ENCODE peak calls at places on chromosomes 11 and 22, in six cellular contexts. A is lung; I is HS-5; B is NCI-H146; N is hepatic stellate cell; G is stimulated activated effector memory CD8-positive, alpha-beta T cell treated with anti-CD3 and anti-CD28 coated beads, Interleukin-12 subunit alpha, Interleukin-12 subunit beta, amount 100 ng/mL, for 72 hours. E is an unnamed sample.
A peak's percentile ranks its signal among the peaks of the same experiment; 100 is the strongest.

GRCh38 chr22:49534386-49534785 is 293.3 kb downstream of the BRD1 start:
- DNase-seq in B (no peak), A (no peak), N (no peak), G (no peak), I (no peak), E (no peak)

GRCh38 chr22:49427941-49428340 is 399.7 kb downstream of the BRD1 start:
- DNase-seq in B (no peak), G (no peak), A (no peak), N (no peak), I (no peak), E (no peak)

GRCh38 chr11:78040691-78041379 is 17.8 kb upstream of the KCTD14 start:
- DNase-seq in G (no peak), A (no peak), B (peak; percentile 19), N (no peak), I (no peak), E (no peak)

GRCh38 chr22:35622132-35622913 is 5.2 kb upstream of the MB start:
- DNase-seq in A (no peak), N (no peak), I (no peak), B (peak; percentile 52), G (no peak), E (peak; percentile 89)

GRCh38 chr11:71998649-71999310 is at the start of gene IL18BP:
- DNase-seq in I (no peak), N (no peak), G (no peak), B (no peak), A (no peak), E (no peak)

GRCh38 chr11:123504401-123504800 is 74.3 kb downstream of the GRAMD1B start:
- DNase-seq in I (no peak), B (no peak), A (no peak), G (no peak), N (no peak), E (peak; percentile 58)

GRCh38 chr11:66727282-66727882 is 1.6 kb downstream of the SPTBN2 start:
- DNase-seq in A (no peak), G (no peak), N (peak; percentile 47), B (peak; percentile 43), I (no peak), E (peak; percentile 75)

GRCh38 chr11:71209656-71210055 is 42.7 kb downstream of the SHANK2 start:
- DNase-seq in A (no peak), I (no peak), B (no peak), G (no peak), N (no peak), E (no peak)

GRCh38 chr22:36413022-36413770 is 25.4 kb upstream of the MYH9 start:
- DNase-seq in I (no peak), G (no peak), N (no peak), A (no peak), B (no peak), E (no peak)

GRCh38 chr11:66701432-66702240 is 23.9 kb upstream of the RBM4B start:
- DNase-seq in I (no peak), A (no peak), B (no peak), N (no peak), G (no peak), E (peak; percentile 18)

GRCh38 chr11:115145316-115145715 is 358.9 kb downstream of the CADM1 start:
- DNase-seq in I (no peak), A (no peak), B (no peak), N (no peak), G (no peak), E (no peak)

GRCh38 chr11:75474240-75474639 is 41.2 kb upstream of the KLHL35 start:
- DNase-seq in B (no peak), N (no peak), A (no peak), I (no peak), G (no peak), E (peak; percentile 29)

GRCh38 chr11:119295178-119295577 is 21.8 kb downstream of the MCAM start:
- DNase-seq in B (no peak), A (no peak), N (no peak), I (no peak), G (no peak), E (no peak)

GRCh38 chr11:1293619-1294015 is 15.8 kb downstream of the TOLLIP start:
- DNase-seq in G (no peak), N (no peak), B (no peak), A (no peak), I (no peak), E (peak; percentile 30)

GRCh38 chr22:24521791-24522245 is 26.7 kb downstream of the UPB1 start:
- DNase-seq in B (peak; percentile 91), G (no peak), A (peak; percentile 81), I (peak; percentile 45), N (peak; percentile 51), E (peak; percentile 86)

GRCh38 chr11:122170815-122171475 is 54.9 kb upstream of the BLID start:
- DNase-seq in I (peak; percentile 86), A (no peak), N (peak; percentile 24), B (no peak), G (no peak), E (no peak)

GRCh38 chr11:2772544-2773031 is 72.8 kb upstream of the KCNQ1OT1 start:
- DNase-seq in N (peak; percentile 53), G (no peak), I (peak; percentile 49), A (no peak), B (no peak), E (peak; percentile 76)

GRCh38 chr11:60942207-60942606 is 9.8 kb downstream of the SLC15A3 start:
- DNase-seq in N (no peak), A (no peak), B (peak; percentile 75), I (no peak), G (no peak), E (no peak)

GRCh38 chr22:22520667-22521602 is 865 bp upstream of the ZNF280A start:
- DNase-seq in A (no peak), G (no peak), B (no peak), N (no peak), I (no peak), E (no peak)

GRCh38 chr11:128747728-128748148 is 53.9 kb downstream of the FLI1 start:
- DNase-seq in I (no peak), N (no peak), B (no peak), G (no peak), A (no peak), E (no peak)

GRCh38 chr11:13772223-13773046 is 104.0 kb downstream of the FAR1 start:
- DNase-seq in I (peak; percentile 43), G (no peak), B (peak; percentile 43), A (no peak), N (no peak), E (peak; percentile 51)

GRCh38 chr11:116348226-116348625 is 424.6 kb downstream of the BUD13 start:
- DNase-seq in N (no peak), G (no peak), A (no peak), I (no peak), B (no peak), E (no peak)

GRCh38 chr11:87819141-87819540 is 356.1 kb downstream of the RAB38 start:
- DNase-seq in A (no peak), G (no peak), I (no peak), N (no peak), B (no peak), E (no peak)

GRCh38 chr11:61728940-61729219 is 23.6 kb upstream of the MYRF start:
- DNase-seq in N (peak; percentile 87), B (no peak), A (peak; percentile 58), G (no peak), I (peak; percentile 41), E (peak; percentile 43)

GRCh38 chr11:115085461-115086220 is 407.3 kb downstream of the NXPE2 start:
- DNase-seq in I (no peak), G (no peak), A (no peak), N (no peak), B (no peak), E (no peak)

GRCh38 chr22:26364066-26365015 is 64.7 kb upstream of the ASPHD2 start:
- DNase-seq in I (peak; percentile 55), B (peak; percentile 69), G (peak; percentile 66), N (peak; percentile 62), A (peak; percentile 54), E (peak; percentile 79)

GRCh38 chr22:43883012-43883661 is 8.7 kb downstream of the PNPLA5 start:
- DNase-seq in B (peak; percentile 75), G (peak; percentile 70), I (no peak), N (peak; percentile 84), A (no peak), E (peak; percentile 87)

GRCh38 chr22:44057411-44057987 is 33.4 kb downstream of the PARVB start:
- DNase-seq in N (no peak), A (no peak), I (no peak), B (no peak), G (no peak), E (no peak)

GRCh38 chr11:1368966-1369365 is 20.8 kb upstream of the BRSK2 start:
- DNase-seq in N (no peak), B (no peak), G (no peak), I (no peak), A (no peak), E (no peak)

GRCh38 chr11:83070044-83070877 is 1.4 kb downstream of the RAB30 start:
- DNase-seq in I (peak; percentile 63), B (no peak), G (no peak), N (peak; percentile 51), A (peak; percentile 41), E (no peak)

GRCh38 chr11:93169950-93170561 is 27.7 kb downstream of the SLC36A4 start:
- DNase-seq in I (peak; percentile 10), N (peak; percentile 2), A (no peak), B (peak; percentile 1), G (no peak), E (peak; percentile 51)

GRCh38 chr22:41096841-41097240 is 4.4 kb downstream of the EP300 start:
- DNase-seq in A (no peak), B (no peak), I (no peak), N (no peak), G (no peak), E (no peak)

GRCh38 chr11:102882389-102883024 is 7.7 kb upstream of the MMP12 start:
- DNase-seq in I (peak; percentile 39), G (no peak), N (peak; percentile 20), B (no peak), A (no peak), E (no peak)

GRCh38 chr11:129694966-129695365 is 120.7 kb upstream of the TMEM45B start:
- DNase-seq in I (no peak), B (no peak), N (no peak), A (no peak), G (no peak), E (no peak)